ENCODE peak calls at places on chromosomes 7 and 10, in four cellular contexts. S is COLO829, K is hypothalamus, E is IMR-90. M is an unnamed sample.

GRCh38 chr7:105448181-105448580 is 59.5 kb upstream of the SRPK2 start:
- DNase-seq in K (no peak), E (no peak), S (no peak), M (no peak)

GRCh38 chr10:18880530-18880929 is 168.1 kb upstream of the MALRD1 start:
- DNase-seq in S (no peak), K (no peak), E (no peak), M (no peak)

GRCh38 chr7:83819911-83820310 is 171.0 kb upstream of the SEMA3E start:
- DNase-seq in K (no peak), S (no peak), E (no peak), M (no peak)

GRCh38 chr10:28849309-28849708 is 172.0 kb downstream of the BAMBI start:
- DNase-seq in S (no peak), K (no peak), E (no peak), M (no peak)

GRCh38 chr7:156509216-156509615 is 131.4 kb upstream of the RNF32 start:
- DNase-seq in S (no peak), E (no peak), K (no peak), M (no peak)

GRCh38 chr7:43768201-43768893 is 9.9 kb downstream of the BLVRA start:
- DNase-seq in S (no peak), K (no peak), E (no peak), M (no peak)

GRCh38 chr7:73520673-73521635 is 1.1 kb downstream of the BAZ1B start:
- DNase-seq in E (peak), S (no peak), K (no peak), M (no peak)

GRCh38 chr10:28186461-28186860 is 116.4 kb downstream of the MPP7 start:
- DNase-seq in K (no peak), S (no peak), E (no peak), M (no peak)

GRCh38 chr7:36487756-36488336 is 98.2 kb downstream of the ANLN start:
- DNase-seq in S (peak), K (no peak), E (peak), M (peak)

GRCh38 chr7:155665957-155666287 is 21.5 kb downstream of the RBM33 start:
- DNase-seq in S (peak), K (no peak), E (peak), M (peak)

GRCh38 chr7:44288811-44289340 is 36.5 kb downstream of the CAMK2B start:
- DNase-seq in K (no peak), S (no peak), E (no peak), M (no peak)

GRCh38 chr10:33211123-33211878 is 123.2 kb downstream of the NRP1 start:
- DNase-seq in K (no peak), S (no peak), E (peak), M (peak)

GRCh38 chr7:27116019-27116411 is 13.5 kb upstream of the HOXA2 start:
- DNase-seq in E (peak), S (no peak), K (no peak), M (no peak)

GRCh38 chr10:7593068-7593467 is 73.7 kb downstream of the ITIH5 start:
- DNase-seq in E (no peak), K (no peak), S (no peak), M (no peak)

GRCh38 chr7:114567416-114567815 is 152.8 kb downstream of the FOXP2 start:
- DNase-seq in S (no peak), E (no peak), K (no peak), M (no peak)

GRCh38 chr10:59470570-59470969 is 108.2 kb upstream of the FAM13C start:
- DNase-seq in S (no peak), E (no peak), K (no peak), M (no peak)

GRCh38 chr7:128450409-128450808 is 5.3 kb upstream of the HILPDA start:
- DNase-seq in E (no peak), K (no peak), S (no peak), M (no peak)